ENCODE peak calls at places on chromosome X, in six cellular contexts. W is NCI-H748 treated with DMSO at 0.1 percent for 48 hours, G is kidney glomerular epithelial cell, J is GM04504, D is occipital lobe, B is WERI-Rb-1. U is an unnamed sample.

GRCh38 chrX:110477593-110478228 is 119.1 kb downstream of the RTL9 start:
- DNase-seq in W (no peak), G (no peak), J (no peak), D (no peak), B (no peak), U (no peak)

GRCh38 chrX:53433651-53434639 is at the start of gene HSD17B10:
- DNase-seq in W (peak), G (peak), J (no peak), D (peak), B (peak), U (peak)

GRCh38 chrX:131830400-131831184 is 192.5 kb upstream of the STK26 start:
- DNase-seq in W (peak), G (no peak), J (peak), D (peak), B (peak), U (peak)

GRCh38 chrX:101391831-101392230 is 1.0 kb downstream of the RPL36A start:
- DNase-seq in W (no peak), G (no peak), J (no peak), D (no peak), B (no peak), U (no peak)

GRCh38 chrX:153861733-153862300 is 24.2 kb downstream of the L1CAM start:
- DNase-seq in W (no peak), G (no peak), J (no peak), D (no peak), B (peak), U (no peak)

GRCh38 chrX:150200820-150201287 is 162.3 kb upstream of the MAMLD1 start:
- DNase-seq in W (no peak), G (peak), J (peak), D (no peak), B (no peak), U (peak)

GRCh38 chrX:108439434-108439883 is at the start of gene COL4A5:
- DNase-seq in W (peak), G (peak), J (peak), D (no peak), B (no peak), U (peak)

GRCh38 chrX:17448188-17448587 is 73.2 kb downstream of the NHS start:
- DNase-seq in W (no peak), G (no peak), J (no peak), D (no peak), B (no peak), U (no peak)

GRCh38 chrX:79036152-79036551 is 91.0 kb downstream of the P2RY10 start:
- DNase-seq in W (no peak), G (no peak), J (no peak), D (no peak), B (no peak), U (no peak)

GRCh38 chrX:10952619-10953018 is 158.5 kb upstream of the HCCS start:
- DNase-seq in W (no peak), G (no peak), J (no peak), D (no peak), B (no peak), U (no peak)

GRCh38 chrX:85365370-85365995 is 14.0 kb downstream of the POF1B start:
- DNase-seq in W (no peak), G (no peak), J (no peak), D (no peak), B (no peak), U (no peak)

GRCh38 chrX:15721911-15722310 is 16.2 kb upstream of the CA5B start:
- DNase-seq in W (no peak), G (no peak), J (peak), D (no peak), B (no peak), U (no peak)

GRCh38 chrX:136779346-136779781 is 1.4 kb downstream of the ARHGEF6 start:
- DNase-seq in W (no peak), G (no peak), J (no peak), D (no peak), B (no peak), U (no peak)

GRCh38 chrX:118418811-118419251 is 72.9 kb downstream of the WDR44 start:
- DNase-seq in W (no peak), G (no peak), J (no peak), D (no peak), B (no peak), U (no peak)

GRCh38 chrX:155070038-155070437 is 898 bp downstream of the CMC4 start:
- DNase-seq in W (peak), G (no peak), J (no peak), D (no peak), B (no peak), U (no peak)